ENCODE peak calls at places on chromosomes 6 and 20, in eight cellular contexts. S is HL-60, Z is IMR-90, M is stromal cell of bone marrow, K is Calu3, J is D341Med, E is progenitor cell of endocrine pancreas, I is T-helper 2 cell. B is an unnamed sample.

GRCh38 chr6:16711551-16712249 is 49.6 kb downstream of the ATXN1 start:
- DNase-seq in K (peak), I (peak), S (no peak), M (no peak), J (no peak), E (no peak), Z (no peak), B (no peak)

GRCh38 chr6:3489961-3490621 is 33.2 kb upstream of the SLC22A23 start:
- DNase-seq in Z (no peak), I (no peak), S (no peak), K (no peak), M (no peak), J (no peak), E (no peak), B (no peak)

GRCh38 chr6:79048611-79049010 is 29.4 kb downstream of the PHIP start:
- DNase-seq in E (no peak), Z (peak), J (peak), I (no peak), S (no peak), K (peak), M (no peak), B (no peak)

GRCh38 chr6:132298344-132298949 is 102.8 kb downstream of the MOXD1 start:
- DNase-seq in K (peak), I (no peak), S (no peak), M (peak), J (no peak), E (no peak), Z (peak), B (no peak)

GRCh38 chr6:14848019-14848418 is 397.9 kb upstream of the JARID2 start:
- DNase-seq in Z (peak), J (no peak), K (no peak), M (peak), E (no peak), I (no peak), S (no peak), B (no peak)

GRCh38 chr6:160356074-160356754 is 8.0 kb downstream of the SLC22A3 start:
- DNase-seq in M (no peak), I (no peak), K (no peak), E (no peak), S (no peak), J (no peak), Z (no peak), B (no peak)

GRCh38 chr20:1108437-1108920 is 9.9 kb upstream of the PSMF1 start:
- DNase-seq in J (peak), S (no peak), I (peak), K (peak), E (peak), Z (peak), M (peak), B (peak)

GRCh38 chr6:168619560-168620314 is 178.8 kb downstream of the SMOC2 start:
- DNase-seq in J (no peak), I (no peak), M (no peak), S (no peak), E (no peak), Z (no peak), K (peak), B (peak)

GRCh38 chr6:169170583-169170955 is 83.1 kb downstream of the THBS2 start:
- DNase-seq in E (no peak), M (no peak), S (no peak), J (no peak), K (no peak), Z (no peak), I (no peak), B (no peak)

GRCh38 chr6:159969921-159970320 is 1.0 kb downstream of the IGF2R start:
- DNase-seq in E (peak), Z (peak), S (no peak), J (peak), I (no peak), M (no peak), K (peak), B (peak)

GRCh38 chr6:34143884-34144580 is 1.9 kb downstream of the GRM4 start:
- DNase-seq in J (peak), I (no peak), Z (no peak), M (no peak), S (no peak), K (peak), E (peak), B (peak)

GRCh38 chr6:138088307-138088744 is 18.9 kb downstream of the PERP start:
- DNase-seq in J (no peak), E (no peak), S (no peak), K (peak), I (no peak), Z (peak), M (peak), B (peak)

GRCh38 chr6:148044261-148044731 is 298.3 kb upstream of the SASH1 start:
- DNase-seq in I (no peak), Z (peak), E (no peak), K (no peak), M (peak), J (no peak), S (no peak), B (no peak)

GRCh38 chr6:111741177-111741952 is 131.9 kb downstream of the FYN start:
- DNase-seq in I (no peak), M (no peak), K (no peak), E (no peak), J (no peak), S (no peak), Z (no peak), B (no peak)

GRCh38 chr20:44358776-44359175 is 3.3 kb downstream of the HNF4A start:
- DNase-seq in Z (no peak), S (no peak), E (no peak), J (no peak), M (no peak), I (no peak), K (no peak), B (no peak)

GRCh38 chr6:3386374-3386857 is 70.4 kb downstream of the SLC22A23 start:
- DNase-seq in J (no peak), I (no peak), M (no peak), Z (no peak), K (no peak), S (no peak), E (no peak), B (no peak)

GRCh38 chr6:105879902-105880547 is 206.1 kb upstream of the PRDM1 start:
- DNase-seq in K (no peak), J (no peak), E (no peak), I (no peak), S (no peak), Z (no peak), M (no peak), B (no peak)

GRCh38 chr6:12245763-12246720 is 44.1 kb upstream of the EDN1 start:
- DNase-seq in I (no peak), K (no peak), M (no peak), E (no peak), Z (peak), S (no peak), J (no peak), B (no peak)

GRCh38 chr6:42960243-42961019 is at the start of gene GNMT:
- DNase-seq in J (peak), M (no peak), S (no peak), E (peak), Z (no peak), K (peak), I (no peak), B (peak)

GRCh38 chr6:14822012-14822553 is 423.8 kb upstream of the JARID2 start:
- DNase-seq in E (no peak), Z (no peak), K (no peak), M (no peak), J (no peak), S (no peak), I (no peak), B (no peak)

GRCh38 chr6:112466378-112467151 is 119.4 kb downstream of the RFPL4B start:
- DNase-seq in K (no peak), E (no peak), I (no peak), Z (peak), J (no peak), S (no peak), M (no peak), B (no peak)

GRCh38 chr20:5197270-5197827 is 70.5 kb downstream of the CDS2 start:
- DNase-seq in E (no peak), Z (no peak), J (no peak), K (no peak), M (no peak), I (no peak), S (no peak), B (no peak)

GRCh38 chr6:6730831-6731230 is 142.3 kb downstream of the LY86 start:
- DNase-seq in I (no peak), Z (peak), J (no peak), E (no peak), K (no peak), M (peak), S (no peak), B (peak)

GRCh38 chr6:44024597-44025219 is 102.5 kb downstream of the MRPL14 start:
- DNase-seq in I (no peak), M (no peak), K (no peak), Z (no peak), E (no peak), S (no peak), J (no peak), B (no peak)

GRCh38 chr20:25623225-25623735 is 534 bp downstream of the NANP start:
- DNase-seq in Z (peak), I (peak), S (no peak), K (peak), E (peak), J (peak), M (no peak), B (peak)

GRCh38 chr20:316316-317068 is 8.9 kb upstream of the SOX12 start:
- DNase-seq in I (no peak), M (no peak), E (no peak), S (no peak), J (peak), Z (peak), K (no peak), B (no peak)

GRCh38 chr6:167397712-167398111 is 72.8 kb downstream of the TTLL2 start:
- DNase-seq in M (no peak), J (peak), S (no peak), E (no peak), Z (no peak), I (no peak), K (no peak), B (no peak)

GRCh38 chr6:142918339-142919042 is 26.5 kb downstream of the HIVEP2 start:
- DNase-seq in J (no peak), Z (no peak), M (no peak), K (no peak), E (no peak), I (no peak), S (no peak), B (no peak)

GRCh38 chr20:34461779-34462087 is 54.5 kb upstream of the DYNLRB1 start:
- DNase-seq in Z (peak), J (no peak), M (no peak), I (no peak), S (no peak), K (no peak), E (no peak), B (no peak)

GRCh38 chr20:63058696-63059335 is 52.1 kb upstream of the BHLHE23 start:
- DNase-seq in S (no peak), I (no peak), J (peak), M (no peak), K (no peak), E (no peak), Z (no peak), B (peak)

B was measured in osteoblast.